ENCODE peak calls at places on chromosome 4, in seven cellular contexts. E, X, I, J, Q, Y and B are unnamed samples.

GRCh38 chr4:10019521-10020051 is 1.7 kb downstream of the SLC2A9 start:
- DNase-seq in E (no peak), X (no peak), I (no peak), J (no peak), Q (no peak), Y (no peak), B (peak; percentile 63)

GRCh38 chr4:2365913-2366210 is 52.6 kb downstream of the ZFYVE28 start:
- DNase-seq in E (no peak), X (no peak), I (no peak), J (no peak), Q (no peak), Y (no peak), B (no peak)

GRCh38 chr4:87038837-87039715 is 104.3 kb downstream of the AFF1 start:
- DNase-seq in E (peak; percentile 69), X (no peak), I (peak; percentile 54), J (peak; percentile 77), Q (no peak), Y (peak; percentile 55), B (no peak)

GRCh38 chr4:171759274-171759673 is 53.9 kb upstream of the GALNTL6 start:
- DNase-seq in E (no peak), X (no peak), I (no peak), J (no peak), Q (no peak), Y (no peak), B (no peak)

GRCh38 chr4:76729460-76729859 is 168.5 kb downstream of the SOWAHB start:
- DNase-seq in E (no peak), X (no peak), I (no peak), J (no peak), Q (no peak), Y (no peak), B (no peak)

GRCh38 chr4:112060212-112060611 is 85.0 kb upstream of the FAM241A start:
- DNase-seq in E (no peak), X (no peak), I (peak; percentile 29), J (peak; percentile 54), Q (no peak), Y (peak; percentile 4), B (no peak)

GRCh38 chr4:167232805-167233522 is 1.3 kb downstream of the SPOCK3 start:
- DNase-seq in E (no peak), X (no peak), I (no peak), J (no peak), Q (no peak), Y (peak; percentile 59), B (no peak)

GRCh38 chr4:182578402-182578801 is 335.2 kb downstream of the TENM3 start:
- DNase-seq in E (no peak), X (no peak), I (peak; percentile 70), J (peak; percentile 88), Q (no peak), Y (no peak), B (no peak)

GRCh38 chr4:8838296-8838695 is 33.3 kb downstream of the HMX1 start:
- DNase-seq in E (no peak), X (no peak), I (no peak), J (no peak), Q (no peak), Y (no peak), B (no peak)

GRCh38 chr4:95129708-95130343 is 372.1 kb downstream of the BMPR1B start:
- DNase-seq in E (no peak), X (no peak), I (peak; percentile 81), J (peak; percentile 82), Q (peak; percentile 29), Y (no peak), B (no peak)